ENCODE peak calls at places on chromosome 17, in eight cellular contexts. One of them, this sample, is unnamed.

GRCh38 chr17:66737524-66737923 is 97.4 kb upstream of the CACNG5 start:
- DNase-seq in astrocyte of the spinal cord: peak; percentile 62
- DNase-seq in mucosa of descending colon: no peak
- DNase-seq in heart left ventricle: peak; percentile 52
- DNase-seq in left lung: no peak
- DNase-seq in ovary: peak; percentile 41
- DNase-seq in IMR-90: peak; percentile 49
- DNase-seq in GM06990: no peak
- DNase-seq in this sample: no peak

GRCh38 chr17:50127661-50128361 is 2.1 kb downstream of the SAMD14 start:
- DNase-seq in astrocyte of the spinal cord: no peak
- DNase-seq in mucosa of descending colon: no peak
- DNase-seq in heart left ventricle: no peak
- DNase-seq in left lung: no peak
- DNase-seq in ovary: no peak
- DNase-seq in IMR-90: peak; percentile 45
- DNase-seq in GM06990: no peak
- DNase-seq in this sample: no peak

GRCh38 chr17:65022751-65023421 is 33.7 kb downstream of the GNA13 start:
- DNase-seq in astrocyte of the spinal cord: peak; percentile 68
- DNase-seq in mucosa of descending colon: no peak
- DNase-seq in heart left ventricle: no peak
- DNase-seq in left lung: no peak
- DNase-seq in ovary: no peak
- DNase-seq in IMR-90: peak; percentile 70
- DNase-seq in GM06990: peak; percentile 80
- DNase-seq in this sample: peak; percentile 95

GRCh38 chr17:15920758-15921239 is 24.1 kb upstream of the ADORA2B start:
- DNase-seq in astrocyte of the spinal cord: peak; percentile 97
- DNase-seq in mucosa of descending colon: no peak
- DNase-seq in heart left ventricle: no peak
- DNase-seq in left lung: no peak
- DNase-seq in ovary: no peak
- DNase-seq in IMR-90: peak; percentile 97
- DNase-seq in GM06990: no peak
- DNase-seq in this sample: no peak

GRCh38 chr17:8359769-8360168 is 16.7 kb downstream of the KRABD2 start:
- DNase-seq in astrocyte of the spinal cord: peak; percentile 78
- DNase-seq in mucosa of descending colon: no peak
- DNase-seq in heart left ventricle: no peak
- DNase-seq in left lung: no peak
- DNase-seq in ovary: no peak
- DNase-seq in IMR-90: peak; percentile 96
- DNase-seq in GM06990: no peak
- DNase-seq in this sample: no peak

GRCh38 chr17:60148300-60148838 is 1.4 kb upstream of the CA4 start:
- DNase-seq in astrocyte of the spinal cord: no peak
- DNase-seq in mucosa of descending colon: no peak
- DNase-seq in heart left ventricle: no peak
- DNase-seq in left lung: peak; percentile 0
- DNase-seq in ovary: no peak
- DNase-seq in IMR-90: no peak
- DNase-seq in GM06990: no peak
- DNase-seq in this sample: no peak

GRCh38 chr17:21388066-21388465 is 11.9 kb downstream of the KCNJ12 start:
- DNase-seq in astrocyte of the spinal cord: no peak
- DNase-seq in mucosa of descending colon: no peak
- DNase-seq in heart left ventricle: peak; percentile 39
- DNase-seq in left lung: no peak
- DNase-seq in ovary: no peak
- DNase-seq in IMR-90: no peak
- DNase-seq in GM06990: no peak
- DNase-seq in this sample: no peak

GRCh38 chr17:49996121-49996494 is 1.1 kb upstream of the DLX3 start:
- DNase-seq in astrocyte of the spinal cord: no peak
- DNase-seq in mucosa of descending colon: no peak
- DNase-seq in heart left ventricle: no peak
- DNase-seq in left lung: no peak
- DNase-seq in ovary: no peak
- DNase-seq in IMR-90: no peak
- DNase-seq in GM06990: no peak
- DNase-seq in this sample: no peak

GRCh38 chr17:2392252-2393183 is 8.3 kb downstream of the MNT start:
- DNase-seq in astrocyte of the spinal cord: peak; percentile 95
- DNase-seq in mucosa of descending colon: peak; percentile 96
- DNase-seq in heart left ventricle: peak; percentile 98
- DNase-seq in left lung: peak; percentile 97
- DNase-seq in ovary: peak; percentile 97
- DNase-seq in IMR-90: peak; percentile 94
- DNase-seq in GM06990: peak; percentile 96
- DNase-seq in this sample: peak; percentile 98

GRCh38 chr17:2394775-2395191 is 6.1 kb downstream of the MNT start:
- DNase-seq in astrocyte of the spinal cord: no peak
- DNase-seq in mucosa of descending colon: no peak
- DNase-seq in heart left ventricle: no peak
- DNase-seq in left lung: peak; percentile 78
- DNase-seq in ovary: peak; percentile 66
- DNase-seq in IMR-90: no peak
- DNase-seq in GM06990: no peak
- DNase-seq in this sample: no peak

GRCh38 chr17:2391597-2392251 is 9.1 kb downstream of the MNT start:
- DNase-seq in astrocyte of the spinal cord: no peak
- DNase-seq in mucosa of descending colon: no peak
- DNase-seq in heart left ventricle: no peak
- DNase-seq in left lung: peak; percentile 67
- DNase-seq in ovary: peak; percentile 32
- DNase-seq in IMR-90: no peak
- DNase-seq in GM06990: no peak
- DNase-seq in this sample: no peak

GRCh38 chr17:2393954-2394749 is 6.7 kb downstream of the MNT start:
- DNase-seq in astrocyte of the spinal cord: no peak
- DNase-seq in mucosa of descending colon: no peak
- DNase-seq in heart left ventricle: no peak
- DNase-seq in left lung: no peak
- DNase-seq in ovary: no peak
- DNase-seq in IMR-90: no peak
- DNase-seq in GM06990: no peak
- DNase-seq in this sample: no peak

DNA sequence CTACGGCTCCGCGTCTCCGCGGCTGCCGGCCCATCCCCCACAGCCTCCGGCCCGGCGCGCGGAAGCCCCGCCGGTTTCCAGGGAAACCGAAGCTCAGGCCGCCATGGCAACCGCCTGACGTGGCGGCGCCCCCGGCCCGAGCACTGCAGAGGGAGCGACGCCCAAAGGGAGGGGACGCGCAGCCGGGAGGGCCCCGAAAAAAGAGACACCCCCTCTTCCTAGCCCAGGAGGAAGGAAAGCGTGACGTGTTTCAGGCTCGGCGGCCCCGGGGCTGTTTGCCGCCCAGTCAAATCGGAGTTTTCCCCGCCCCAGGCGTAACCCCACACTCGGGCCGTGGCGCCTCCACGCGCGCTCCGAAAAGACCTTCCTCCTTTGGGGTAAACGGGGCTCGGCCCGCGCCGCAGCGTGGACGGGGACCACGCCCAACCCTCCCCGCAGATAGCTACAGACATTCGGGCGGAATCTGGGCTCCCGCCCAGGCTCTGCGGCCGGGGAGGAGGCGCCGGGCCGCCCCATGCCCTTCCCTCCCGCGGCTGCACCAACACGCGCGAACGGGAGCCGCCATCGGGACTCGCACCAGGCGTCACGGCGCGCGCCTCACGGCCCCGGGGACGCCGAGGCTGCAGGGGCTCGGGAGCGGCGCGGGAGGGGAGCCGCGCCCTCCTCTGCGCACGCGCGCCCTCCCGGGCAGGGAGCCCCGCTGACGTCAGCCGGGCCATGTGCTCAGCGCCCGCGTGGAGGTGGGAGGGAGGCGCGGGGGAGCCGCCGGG is 7.5 kb downstream of the MNT start:
- DNase-seq in astrocyte of the spinal cord: peak; percentile 93
- DNase-seq in mucosa of descending colon: peak; percentile 91
- DNase-seq in heart left ventricle: peak; percentile 93
- DNase-seq in left lung: peak; percentile 98
- DNase-seq in ovary: peak; percentile 95
- DNase-seq in IMR-90: peak; percentile 78
- DNase-seq in GM06990: peak; percentile 90
- DNase-seq in this sample: peak; percentile 93
- TF ChIP-seq CTCF in astrocyte of the spinal cord: no peak
- TF ChIP-seq CTCF in mucosa of descending colon: no peak
- TF ChIP-seq CTCF in heart left ventricle: no peak
- TF ChIP-seq CTCF in left lung: no peak
- TF ChIP-seq CTCF in ovary: no peak
- TF ChIP-seq CTCF in IMR-90: no peak
- TF ChIP-seq CTCF in GM06990: no peak
- TF ChIP-seq CTCF in this sample: no peak

DNA sequence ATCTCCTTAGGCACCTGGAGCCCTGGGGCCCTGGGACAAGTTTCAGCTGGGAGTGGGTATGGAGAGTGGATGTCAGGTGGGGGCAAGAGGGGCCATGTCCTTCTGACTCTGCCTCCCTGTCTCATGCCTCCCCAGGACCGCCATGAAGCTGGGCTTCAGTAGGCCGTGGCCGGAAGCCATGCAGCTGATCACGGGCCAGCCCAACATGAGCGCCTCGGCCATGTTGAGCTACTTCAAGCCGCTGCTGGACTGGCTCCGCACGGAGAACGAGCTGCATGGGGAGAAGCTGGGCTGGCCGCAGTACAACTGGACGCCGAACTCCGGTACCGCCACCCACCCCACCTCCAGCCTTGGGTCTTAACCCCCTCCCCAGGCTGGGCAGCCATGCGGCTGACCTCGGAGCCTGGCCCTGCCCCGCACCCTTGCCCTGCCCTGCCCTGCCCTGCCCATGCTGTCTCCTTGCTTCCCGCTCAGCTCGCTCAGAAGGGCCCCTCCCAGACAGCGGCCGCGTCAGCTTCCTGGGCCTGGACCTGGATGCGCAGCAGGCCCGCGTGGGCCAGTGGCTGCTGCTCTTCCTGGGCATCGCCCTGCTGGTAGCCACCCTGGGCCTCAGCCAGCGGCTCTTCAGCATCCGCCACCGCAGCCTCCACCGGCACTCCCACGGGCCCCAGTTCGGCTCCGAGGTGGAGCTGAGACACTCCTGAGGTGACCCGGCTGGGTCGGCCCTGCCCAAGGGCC is 20.0 kb downstream of the ACE start:
- DNase-seq in astrocyte of the spinal cord: no peak
- DNase-seq in mucosa of descending colon: no peak
- DNase-seq in heart left ventricle: no peak
- DNase-seq in left lung: no peak
- DNase-seq in ovary: no peak
- DNase-seq in IMR-90: no peak
- DNase-seq in GM06990: no peak
- DNase-seq in this sample: no peak
- TF ChIP-seq CTCF in astrocyte of the spinal cord: no peak
- TF ChIP-seq CTCF in mucosa of descending colon: no peak
- TF ChIP-seq CTCF in heart left ventricle: no peak
- TF ChIP-seq CTCF in left lung: no peak
- TF ChIP-seq CTCF in ovary: no peak
- TF ChIP-seq CTCF in IMR-90: no peak
- TF ChIP-seq CTCF in GM06990: no peak
- TF ChIP-seq CTCF in this sample: no peak

DNA sequence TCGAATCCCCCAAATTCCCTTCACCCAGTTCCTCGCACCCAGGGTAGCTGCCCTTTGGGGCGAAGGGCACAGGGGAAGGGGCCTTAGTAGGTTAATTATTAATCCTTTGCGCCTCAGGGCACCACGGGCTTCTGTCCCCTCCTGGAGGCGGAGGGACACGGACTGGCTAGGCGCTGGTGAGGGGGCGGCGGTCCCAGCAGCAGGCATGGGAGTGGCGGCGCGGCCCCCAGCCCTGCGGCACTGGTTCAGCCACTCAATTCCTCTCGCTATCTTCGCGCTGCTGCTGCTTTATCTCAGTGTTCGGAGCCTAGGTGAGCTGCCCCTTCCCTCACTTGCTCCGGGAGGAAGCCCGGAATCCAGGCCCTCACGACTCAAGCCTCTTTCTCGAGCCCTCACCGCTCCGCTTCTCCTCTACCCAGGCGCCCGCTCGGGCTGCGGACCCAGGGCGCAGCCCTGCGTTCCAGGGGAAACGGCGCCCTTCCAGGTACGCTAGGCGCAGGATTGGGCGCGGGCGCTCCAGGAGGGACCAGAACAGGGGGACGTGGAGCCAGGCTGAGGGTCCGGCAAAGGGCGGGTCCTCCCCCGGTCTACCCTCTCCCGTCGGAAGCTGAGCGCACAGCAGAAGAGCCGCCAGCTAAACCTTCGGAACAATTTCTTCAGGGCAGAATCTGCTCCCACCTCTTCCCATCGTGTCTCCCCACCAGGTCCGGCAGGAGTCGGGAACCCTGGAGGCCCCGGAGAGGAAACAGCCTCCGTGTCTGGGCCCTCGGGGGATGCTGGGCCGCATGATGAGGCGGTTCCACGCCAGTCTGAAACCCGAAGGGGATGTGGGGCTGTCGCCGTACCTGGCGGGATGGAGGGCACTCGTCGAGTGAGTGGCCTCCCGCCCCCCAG is at the start of gene GLTPD2:
- DNase-seq in astrocyte of the spinal cord: no peak
- DNase-seq in mucosa of descending colon: peak; percentile 19
- DNase-seq in heart left ventricle: no peak
- DNase-seq in left lung: no peak
- DNase-seq in ovary: no peak
- DNase-seq in IMR-90: no peak
- DNase-seq in GM06990: no peak
- DNase-seq in this sample: no peak
- TF ChIP-seq CTCF in astrocyte of the spinal cord: no peak
- TF ChIP-seq CTCF in mucosa of descending colon: no peak
- TF ChIP-seq CTCF in heart left ventricle: no peak
- TF ChIP-seq CTCF in left lung: no peak
- TF ChIP-seq CTCF in ovary: no peak
- TF ChIP-seq CTCF in IMR-90: no peak
- TF ChIP-seq CTCF in GM06990: no peak
- TF ChIP-seq CTCF in this sample: no peak

GRCh38 chr17:2064147-2064489 is 9.2 kb downstream of the HIC1 start:
- DNase-seq in astrocyte of the spinal cord: no peak
- DNase-seq in mucosa of descending colon: no peak
- DNase-seq in heart left ventricle: no peak
- DNase-seq in left lung: no peak
- DNase-seq in ovary: no peak
- DNase-seq in IMR-90: no peak
- DNase-seq in GM06990: no peak
- DNase-seq in this sample: no peak

GRCh38 chr17:2063306-2064146 is 8.6 kb downstream of the HIC1 start:
- DNase-seq in astrocyte of the spinal cord: peak; percentile 68
- DNase-seq in mucosa of descending colon: no peak
- DNase-seq in heart left ventricle: peak; percentile 64
- DNase-seq in left lung: no peak
- DNase-seq in ovary: no peak
- DNase-seq in IMR-90: peak; percentile 72
- DNase-seq in GM06990: no peak
- DNase-seq in this sample: no peak

GRCh38 chr17:2067048-2067452 is 12.1 kb downstream of the HIC1 start:
- DNase-seq in astrocyte of the spinal cord: no peak
- DNase-seq in mucosa of descending colon: no peak
- DNase-seq in heart left ventricle: no peak
- DNase-seq in left lung: no peak
- DNase-seq in ovary: no peak
- DNase-seq in IMR-90: no peak
- DNase-seq in GM06990: no peak
- DNase-seq in this sample: no peak

GRCh38 chr17:2064511-2064910 is 9.6 kb downstream of the HIC1 start:
- DNase-seq in astrocyte of the spinal cord: no peak
- DNase-seq in mucosa of descending colon: no peak
- DNase-seq in heart left ventricle: no peak
- DNase-seq in left lung: no peak
- DNase-seq in ovary: no peak
- DNase-seq in IMR-90: no peak
- DNase-seq in GM06990: no peak
- DNase-seq in this sample: no peak

GRCh38 chr17:2064980-2065785 is 10.3 kb downstream of the HIC1 start:
- DNase-seq in astrocyte of the spinal cord: peak; percentile 82
- DNase-seq in mucosa of descending colon: no peak
- DNase-seq in heart left ventricle: peak; percentile 57
- DNase-seq in left lung: no peak
- DNase-seq in ovary: no peak
- DNase-seq in IMR-90: peak; percentile 68
- DNase-seq in GM06990: no peak
- DNase-seq in this sample: peak; percentile 81
- TF ChIP-seq CTCF in astrocyte of the spinal cord: peak; percentile 69
- TF ChIP-seq CTCF in mucosa of descending colon: no peak
- TF ChIP-seq CTCF in heart left ventricle: peak; percentile 23
- TF ChIP-seq CTCF in left lung: peak; percentile 38
- TF ChIP-seq CTCF in ovary: no peak
- TF ChIP-seq CTCF in IMR-90: peak; percentile 60
- TF ChIP-seq CTCF in GM06990: peak; percentile 70
- TF ChIP-seq CTCF in this sample: peak; percentile 64

This sample was measured in GM12865.